ENCODE peak calls at places on chromosomes 6 and 20, in eight cellular contexts. K is glomerular endothelial cell; V is substantia nigra; Y is neural crest cell; L is NCI-H1694 treated with DMSO at 0.1 percent for 48 hours; E is activated gamma-delta T cell treated with Interleukin-2 at 50 U/mL for 16 hours; I is amygdala; Z is activated T-cell treated with anti-CD3 and anti-CD28 coated beads, Interleukin-2, amount 50 U/mL, for 1 hour. W is an unnamed sample.

GRCh38 chr6:31918069-31918725 is 9.3 kb upstream of the C2 start:
- DNase-seq in K (no peak), V (no peak), Y (no peak), L (no peak), E (no peak), I (no peak), Z (no peak), W (no peak)

GRCh38 chr6:75317503-75318206 is 33.1 kb upstream of the TMEM30A start:
- DNase-seq in K (no peak), V (no peak), Y (no peak), L (no peak), E (no peak), I (no peak), Z (no peak), W (no peak)

GRCh38 chr20:20694591-20694990 is 17.9 kb downstream of the RALGAPA2 start:
- DNase-seq in K (no peak), V (no peak), Y (no peak), L (no peak), E (no peak), I (no peak), Z (no peak), W (no peak)

GRCh38 chr20:15756001-15756400 is 817.2 kb downstream of the KIF16B start:
- DNase-seq in K (no peak), V (no peak), Y (no peak), L (no peak), E (no peak), I (no peak), Z (no peak), W (no peak)

GRCh38 chr20:20367681-20368413 is at the start of gene INSM1:
- DNase-seq in K (no peak), V (no peak), Y (peak; percentile 36), L (peak; percentile 84), E (no peak), I (peak; percentile 68), Z (no peak), W (peak; percentile 94)

GRCh38 chr20:41392871-41393704 is 26.5 kb upstream of the EMILIN3 start:
- DNase-seq in K (no peak), V (no peak), Y (peak; percentile 68), L (no peak), E (no peak), I (peak; percentile 53), Z (no peak), W (no peak)

GRCh38 chr20:57190536-57191265 is 75.7 kb downstream of the BMP7 start:
- DNase-seq in K (no peak), V (no peak), Y (no peak), L (no peak), E (no peak), I (no peak), Z (no peak), W (no peak)

GRCh38 chr6:53067799-53068442 is 2.7 kb downstream of the FBXO9 start:
- DNase-seq in K (no peak), V (no peak), Y (no peak), L (no peak), E (no peak), I (no peak), Z (no peak), W (no peak)

GRCh38 chr6:30724906-30725667 is 4.9 kb downstream of the TUBB start:
- DNase-seq in K (no peak), V (no peak), Y (no peak), L (no peak), E (no peak), I (no peak), Z (no peak), W (no peak)

GRCh38 chr6:80976336-80976735 is 776.1 kb downstream of the TENT5A start:
- DNase-seq in K (no peak), V (no peak), Y (no peak), L (no peak), E (no peak), I (no peak), Z (no peak), W (no peak)

W was measured in NCI-H446.